ENCODE peak calls at places on chromosomes 7 and 10, in ten cellular contexts. E is CD8-positive, alpha-beta T cell; L is ovary; D is uterus; H is HCT116; A is Peyer's patch; G is PC-9; S is cardiac muscle cell; C is left ventricle myocardium inferior; N is CD4-positive, alpha-beta T cell. K is an unnamed sample.

GRCh38 chr10:122954731-122955050 is 664 bp upstream of the C10orf88 start:
- DNase-seq in E (no peak), L (peak; percentile 52), D (peak; percentile 19), H (no peak), A (no peak), G (no peak), S (no peak), C (peak; percentile 16), N (no peak), K (no peak)

GRCh38 chr7:4612939-4613841 is 68.9 kb upstream of the FOXK1 start:
- DNase-seq in E (no peak), L (no peak), D (no peak), H (no peak), A (no peak), G (no peak), S (peak; percentile 72), C (no peak), N (no peak), K (peak; percentile 39)

GRCh38 chr7:12092499-12093130 is 118.5 kb upstream of the TMEM106B start:
- DNase-seq in E (no peak), L (no peak), D (no peak), H (no peak), A (no peak), G (no peak), S (peak; percentile 11), C (no peak), N (no peak), K (peak; percentile 33)

GRCh38 chr10:47023237-47024045 is 112.2 kb downstream of the PTPN20 start:
- DNase-seq in E (no peak), L (no peak), D (no peak), H (no peak), A (peak; percentile 24), G (no peak), S (no peak), C (no peak), N (peak; percentile 14), K (no peak)

GRCh38 chr7:143416565-143417149 is 8.0 kb upstream of the EPHA1 start:
- DNase-seq in E (no peak), L (no peak), D (no peak), H (peak; percentile 48), A (no peak), G (no peak), S (peak; percentile 71), C (no peak), N (no peak), K (peak; percentile 73)

GRCh38 chr7:13042605-13043236 is 355.3 kb downstream of the ARL4A start:
- DNase-seq in E (no peak), L (no peak), D (no peak), H (peak; percentile 56), A (no peak), G (peak; percentile 5), S (no peak), C (no peak), N (no peak), K (peak; percentile 57)

GRCh38 chr10:58638406-58638805 is 125.7 kb downstream of the BICC1 start:
- DNase-seq in E (no peak), L (no peak), D (no peak), H (no peak), A (no peak), G (no peak), S (peak; percentile 50), C (no peak), N (no peak), K (no peak)

GRCh38 chr10:85598646-85599045 is 767.9 kb downstream of the GRID1 start:
- DNase-seq in E (no peak), L (no peak), D (no peak), H (no peak), A (no peak), G (no peak), S (no peak), C (no peak), N (no peak), K (no peak)

GRCh38 chr7:711967-712600 is 14.4 kb upstream of the DNAAF5 start:
- DNase-seq in E (no peak), L (no peak), D (no peak), H (no peak), A (no peak), G (no peak), S (no peak), C (no peak), N (no peak), K (no peak)

GRCh38 chr10:29820890-29821398 is 186.2 kb upstream of the SVIL start:
- DNase-seq in E (no peak), L (no peak), D (peak; percentile 83), H (no peak), A (no peak), G (peak; percentile 37), S (no peak), C (no peak), N (no peak), K (no peak)

GRCh38 chr7:116653646-116654045 is 18.4 kb upstream of the MET start:
- DNase-seq in E (no peak), L (no peak), D (no peak), H (no peak), A (no peak), G (no peak), S (no peak), C (no peak), N (no peak), K (no peak)

GRCh38 chr7:155384751-155385150 is 73.2 kb upstream of the EN2 start:
- DNase-seq in E (no peak), L (no peak), D (no peak), H (no peak), A (no peak), G (no peak), S (no peak), C (no peak), N (no peak), K (no peak)
- H3K27me3 ChIP-seq in E (peaks cover 19% of the 10 kb centered on the region), L (peaks cover 5% of the 10 kb centered on the region), D (peaks cover 9% of the 10 kb centered on the region), H (peaks cover 1% of the 10 kb centered on the region), A (peaks cover 32% of the 10 kb centered on the region), G (peaks cover 100% of the 10 kb centered on the region), S (peaks cover 100% of the 10 kb centered on the region), C (peaks cover 100% of the 10 kb centered on the region), N (peaks cover 54% of the 10 kb centered on the region), K (peaks cover 37% of the 10 kb centered on the region)

GRCh38 chr7:151056286-151057037 is 1.2 kb downstream of the CDK5 start:
- DNase-seq in E (no peak), L (peak; percentile 61), D (no peak), H (no peak), A (no peak), G (no peak), S (no peak), C (no peak), N (no peak), K (no peak)
- TF ChIP-seq CTCF in E (no peak), L (no peak), D (no peak), H (no peak), A (peak; percentile 24), G (no peak), S (no peak), C (no peak), N (no peak), K (no peak)

GRCh38 chr7:103991406-103991805 is 1.9 kb upstream of the RELN start:
- DNase-seq in E (no peak), L (no peak), D (no peak), H (no peak), A (no peak), G (no peak), S (no peak), C (no peak), N (no peak), K (no peak)

GRCh38 chr7:103988468-103989199 is 824 bp downstream of the RELN start:
- DNase-seq in E (no peak), L (no peak), D (no peak), H (no peak), A (no peak), G (no peak), S (peak; percentile 8), C (no peak), N (no peak), K (peak; percentile 2)

GRCh38 chr7:103989785-103990775 is 622 bp upstream of the RELN start:
- DNase-seq in E (no peak), L (no peak), D (no peak), H (no peak), A (no peak), G (no peak), S (peak; percentile 58), C (no peak), N (no peak), K (peak; percentile 30)

GRCh38 chr7:103989200-103989784 is at the start of gene RELN:
- DNase-seq in E (no peak), L (no peak), D (no peak), H (no peak), A (no peak), G (no peak), S (peak; percentile 53), C (no peak), N (no peak), K (peak; percentile 33)

DNA sequence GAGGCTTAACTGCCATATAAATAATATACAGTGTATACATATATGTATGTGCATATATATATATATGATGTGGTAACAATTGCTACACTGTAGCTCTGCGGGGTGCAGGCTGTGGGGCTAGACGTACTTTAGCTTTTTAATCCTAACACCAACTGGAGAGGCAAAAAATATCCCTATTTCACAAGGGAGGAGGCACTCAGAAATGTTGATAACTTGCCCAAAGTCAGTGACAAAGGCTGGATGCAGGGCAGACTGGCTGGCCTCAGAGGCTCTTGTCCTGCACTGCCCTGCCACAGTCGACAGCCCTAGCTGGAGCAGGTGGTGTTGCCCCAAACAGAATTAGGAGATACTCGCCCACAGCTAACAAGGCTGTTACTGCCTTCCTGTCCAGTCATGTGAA is 1.5 kb upstream of the RELN start:
- DNase-seq in E (no peak), L (no peak), D (no peak), H (no peak), A (no peak), G (no peak), S (no peak), C (no peak), N (no peak), K (no peak)
- H3K27me3 ChIP-seq in E (no peaks in the 10 kb centered on the region), L (no peaks in the 10 kb centered on the region), D (no peaks in the 10 kb centered on the region), H (peaks cover 21% of the 10 kb centered on the region), A (peaks cover 5% of the 10 kb centered on the region), G (no peaks in the 10 kb centered on the region), S (peaks cover 7% of the 10 kb centered on the region), C (peaks cover 87% of the 10 kb centered on the region), N (peaks cover 53% of the 10 kb centered on the region), K (peaks cover 14% of the 10 kb centered on the region)

GRCh38 chr7:92782855-92783254 is 53.5 kb downstream of the CDK6 start:
- DNase-seq in E (no peak), L (no peak), D (no peak), H (no peak), A (no peak), G (no peak), S (no peak), C (no peak), N (no peak), K (no peak)

GRCh38 chr7:92782236-92782635 is 54.1 kb downstream of the CDK6 start:
- DNase-seq in E (no peak), L (no peak), D (no peak), H (no peak), A (no peak), G (no peak), S (no peak), C (no peak), N (no peak), K (no peak)

GRCh38 chr7:92781117-92781720 is 55.2 kb downstream of the CDK6 start:
- DNase-seq in E (no peak), L (no peak), D (peak; percentile 43), H (no peak), A (no peak), G (no peak), S (peak; percentile 71), C (peak; percentile 34), N (no peak), K (peak; percentile 29)

GRCh38 chr7:92784935-92785334 is 51.4 kb downstream of the CDK6 start:
- DNase-seq in E (no peak), L (no peak), D (no peak), H (no peak), A (no peak), G (no peak), S (no peak), C (no peak), N (no peak), K (no peak)

GRCh38 chr7:92783260-92783911 is 53.0 kb downstream of the CDK6 start:
- DNase-seq in E (no peak), L (no peak), D (no peak), H (no peak), A (no peak), G (no peak), S (no peak), C (no peak), N (no peak), K (no peak)
- TF ChIP-seq CTCF in E (no peak), L (no peak), D (no peak), H (no peak), A (no peak), G (no peak), S (no peak), C (no peak), N (no peak), K (no peak)

K was measured in fibroblast of lung.